ENCODE peak calls at places on chromosomes 4 and X, in six cellular contexts. One of them, this sample, is unnamed.

GRCh38 chrX:122238801-122239200 is 945.3 kb upstream of the GRIA3 start:
- DNase-seq in activated CD4-positive, alpha-beta T cell treated with anti-CD3 and anti-CD28 coated beads for 1 hour: no peak
- DNase-seq in G401: no peak
- DNase-seq in SJSA1: no peak
- DNase-seq in brain microvascular endothelial cell: peak
- DNase-seq in H54: no peak
- DNase-seq in this sample: no peak

GRCh38 chr4:182799515-182800215 is 117.5 kb downstream of the DCTD start:
- DNase-seq in H54: no peak
- DNase-seq in G401: no peak
- DNase-seq in activated CD4-positive, alpha-beta T cell treated with anti-CD3 and anti-CD28 coated beads for 1 hour: no peak
- DNase-seq in SJSA1: no peak
- DNase-seq in brain microvascular endothelial cell: no peak
- DNase-seq in this sample: no peak

GRCh38 chr4:15778742-15779231 is 659 bp downstream of the CD38 start:
- DNase-seq in activated CD4-positive, alpha-beta T cell treated with anti-CD3 and anti-CD28 coated beads for 1 hour: no peak
- DNase-seq in G401: no peak
- DNase-seq in SJSA1: no peak
- DNase-seq in brain microvascular endothelial cell: peak
- DNase-seq in H54: no peak
- DNase-seq in this sample: peak

GRCh38 chrX:38965883-38966282 is 164.6 kb downstream of the MID1IP1 start:
- DNase-seq in G401: no peak
- DNase-seq in activated CD4-positive, alpha-beta T cell treated with anti-CD3 and anti-CD28 coated beads for 1 hour: no peak
- DNase-seq in SJSA1: no peak
- DNase-seq in brain microvascular endothelial cell: no peak
- DNase-seq in H54: no peak
- DNase-seq in this sample: no peak

GRCh38 chrX:18769812-18770573 is 62.5 kb downstream of the PPEF1 start:
- DNase-seq in H54: no peak
- DNase-seq in G401: no peak
- DNase-seq in SJSA1: no peak
- DNase-seq in brain microvascular endothelial cell: no peak
- DNase-seq in activated CD4-positive, alpha-beta T cell treated with anti-CD3 and anti-CD28 coated beads for 1 hour: no peak
- DNase-seq in this sample: no peak

GRCh38 chrX:137071596-137071995 is 37.8 kb upstream of the GPR101 start:
- DNase-seq in brain microvascular endothelial cell: no peak
- DNase-seq in SJSA1: no peak
- DNase-seq in activated CD4-positive, alpha-beta T cell treated with anti-CD3 and anti-CD28 coated beads for 1 hour: no peak
- DNase-seq in H54: no peak
- DNase-seq in G401: no peak
- DNase-seq in this sample: no peak

GRCh38 chr4:52560844-52561280 is 98.2 kb downstream of the USP46 start:
- DNase-seq in activated CD4-positive, alpha-beta T cell treated with anti-CD3 and anti-CD28 coated beads for 1 hour: no peak
- DNase-seq in SJSA1: no peak
- DNase-seq in brain microvascular endothelial cell: peak
- DNase-seq in H54: no peak
- DNase-seq in G401: no peak
- DNase-seq in this sample: no peak

GRCh38 chrX:140141444-140142029 is 176.2 kb upstream of the CXorf66 start:
- DNase-seq in activated CD4-positive, alpha-beta T cell treated with anti-CD3 and anti-CD28 coated beads for 1 hour: no peak
- DNase-seq in SJSA1: no peak
- DNase-seq in G401: peak
- DNase-seq in H54: peak
- DNase-seq in brain microvascular endothelial cell: peak
- DNase-seq in this sample: no peak

GRCh38 chr4:80072607-80073361 is at the start of gene ANTXR2:
- DNase-seq in SJSA1: peak
- DNase-seq in brain microvascular endothelial cell: peak
- DNase-seq in G401: no peak
- DNase-seq in H54: peak
- DNase-seq in activated CD4-positive, alpha-beta T cell treated with anti-CD3 and anti-CD28 coated beads for 1 hour: peak
- DNase-seq in this sample: peak

GRCh38 chr4:1476140-1476513 is 69.9 kb upstream of the NKX1-1 start:
- DNase-seq in G401: no peak
- DNase-seq in brain microvascular endothelial cell: no peak
- DNase-seq in H54: no peak
- DNase-seq in activated CD4-positive, alpha-beta T cell treated with anti-CD3 and anti-CD28 coated beads for 1 hour: no peak
- DNase-seq in SJSA1: no peak
- DNase-seq in this sample: no peak

GRCh38 chrX:118022803-118023202 is 93.8 kb downstream of the KLHL13 start:
- DNase-seq in H54: no peak
- DNase-seq in SJSA1: no peak
- DNase-seq in brain microvascular endothelial cell: no peak
- DNase-seq in G401: no peak
- DNase-seq in activated CD4-positive, alpha-beta T cell treated with anti-CD3 and anti-CD28 coated beads for 1 hour: no peak
- DNase-seq in this sample: no peak

GRCh38 chrX:154541896-154542722 is 4.5 kb downstream of the G6PD start:
- DNase-seq in activated CD4-positive, alpha-beta T cell treated with anti-CD3 and anti-CD28 coated beads for 1 hour: no peak
- DNase-seq in brain microvascular endothelial cell: peak
- DNase-seq in H54: peak
- DNase-seq in G401: peak
- DNase-seq in SJSA1: peak
- DNase-seq in this sample: no peak

GRCh38 chrX:135432881-135433521 is 11.3 kb downstream of the SMIM10L2A start:
- DNase-seq in SJSA1: no peak
- DNase-seq in G401: no peak
- DNase-seq in brain microvascular endothelial cell: no peak
- DNase-seq in H54: no peak
- DNase-seq in activated CD4-positive, alpha-beta T cell treated with anti-CD3 and anti-CD28 coated beads for 1 hour: no peak
- DNase-seq in this sample: no peak

GRCh38 chrX:2351321-2351720 is 149.5 kb downstream of the DHRSX start:
- DNase-seq in G401: no peak
- DNase-seq in SJSA1: peak
- DNase-seq in brain microvascular endothelial cell: peak
- DNase-seq in activated CD4-positive, alpha-beta T cell treated with anti-CD3 and anti-CD28 coated beads for 1 hour: no peak
- DNase-seq in H54: peak
- DNase-seq in this sample: no peak

GRCh38 chr4:16079046-16079445 is 4.8 kb downstream of the PROM1 start:
- DNase-seq in H54: no peak
- DNase-seq in SJSA1: no peak
- DNase-seq in activated CD4-positive, alpha-beta T cell treated with anti-CD3 and anti-CD28 coated beads for 1 hour: no peak
- DNase-seq in brain microvascular endothelial cell: no peak
- DNase-seq in G401: no peak
- DNase-seq in this sample: no peak

GRCh38 chr4:1246901-1247810 is 1.8 kb downstream of the CTBP1 start:
- DNase-seq in H54: no peak
- DNase-seq in SJSA1: no peak
- DNase-seq in brain microvascular endothelial cell: no peak
- DNase-seq in G401: no peak
- DNase-seq in activated CD4-positive, alpha-beta T cell treated with anti-CD3 and anti-CD28 coated beads for 1 hour: peak
- DNase-seq in this sample: peak

GRCh38 chr4:73682508-73682907 is 57.9 kb upstream of the CXCL8 start:
- DNase-seq in brain microvascular endothelial cell: no peak
- DNase-seq in H54: no peak
- DNase-seq in activated CD4-positive, alpha-beta T cell treated with anti-CD3 and anti-CD28 coated beads for 1 hour: no peak
- DNase-seq in SJSA1: no peak
- DNase-seq in G401: no peak
- DNase-seq in this sample: no peak

GRCh38 chr4:38411092-38411491 is 252.9 kb upstream of the KLF3 start:
- DNase-seq in brain microvascular endothelial cell: peak
- DNase-seq in G401: no peak
- DNase-seq in H54: no peak
- DNase-seq in activated CD4-positive, alpha-beta T cell treated with anti-CD3 and anti-CD28 coated beads for 1 hour: no peak
- DNase-seq in SJSA1: no peak
- DNase-seq in this sample: peak

GRCh38 chrX:24833695-24834094 is 140.0 kb downstream of the POLA1 start:
- DNase-seq in H54: no peak
- DNase-seq in SJSA1: no peak
- DNase-seq in activated CD4-positive, alpha-beta T cell treated with anti-CD3 and anti-CD28 coated beads for 1 hour: no peak
- DNase-seq in G401: no peak
- DNase-seq in brain microvascular endothelial cell: no peak
- DNase-seq in this sample: no peak

GRCh38 chr4:165207431-165208321 is at the start of gene KLHL2:
- DNase-seq in H54: peak
- DNase-seq in SJSA1: peak
- DNase-seq in brain microvascular endothelial cell: peak
- DNase-seq in activated CD4-positive, alpha-beta T cell treated with anti-CD3 and anti-CD28 coated beads for 1 hour: peak
- DNase-seq in G401: peak
- DNase-seq in this sample: peak

GRCh38 chrX:107589243-107589642 is 39.1 kb upstream of the PRPS1 start:
- DNase-seq in activated CD4-positive, alpha-beta T cell treated with anti-CD3 and anti-CD28 coated beads for 1 hour: no peak
- DNase-seq in brain microvascular endothelial cell: no peak
- DNase-seq in H54: no peak
- DNase-seq in SJSA1: no peak
- DNase-seq in G401: no peak
- DNase-seq in this sample: no peak

GRCh38 chr4:173489514-173489913 is 40.5 kb downstream of the HAND2 start:
- DNase-seq in SJSA1: no peak
- DNase-seq in G401: no peak
- DNase-seq in activated CD4-positive, alpha-beta T cell treated with anti-CD3 and anti-CD28 coated beads for 1 hour: no peak
- DNase-seq in brain microvascular endothelial cell: no peak
- DNase-seq in H54: no peak
- DNase-seq in this sample: no peak

GRCh38 chrX:50877310-50877709 is 33.2 kb upstream of the BMP15 start:
- DNase-seq in SJSA1: no peak
- DNase-seq in brain microvascular endothelial cell: no peak
- DNase-seq in activated CD4-positive, alpha-beta T cell treated with anti-CD3 and anti-CD28 coated beads for 1 hour: no peak
- DNase-seq in G401: no peak
- DNase-seq in H54: no peak
- DNase-seq in this sample: no peak

GRCh38 chr4:7725951-7726350 is 213.7 kb downstream of the AFAP1 start:
- DNase-seq in brain microvascular endothelial cell: no peak
- DNase-seq in activated CD4-positive, alpha-beta T cell treated with anti-CD3 and anti-CD28 coated beads for 1 hour: no peak
- DNase-seq in H54: peak
- DNase-seq in SJSA1: no peak
- DNase-seq in G401: no peak
- DNase-seq in this sample: no peak

GRCh38 chr4:151768835-151769234 is 8.0 kb upstream of the GATB start:
- DNase-seq in G401: no peak
- DNase-seq in activated CD4-positive, alpha-beta T cell treated with anti-CD3 and anti-CD28 coated beads for 1 hour: no peak
- DNase-seq in H54: no peak
- DNase-seq in SJSA1: no peak
- DNase-seq in brain microvascular endothelial cell: no peak
- DNase-seq in this sample: no peak

GRCh38 chrX:54427837-54428424 is 12.3 kb upstream of the TSR2 start:
- DNase-seq in activated CD4-positive, alpha-beta T cell treated with anti-CD3 and anti-CD28 coated beads for 1 hour: no peak
- DNase-seq in SJSA1: no peak
- DNase-seq in brain microvascular endothelial cell: no peak
- DNase-seq in G401: no peak
- DNase-seq in H54: no peak
- DNase-seq in this sample: no peak

GRCh38 chrX:44842555-44843317 is 1.1 kb upstream of the DUSP21 start:
- DNase-seq in brain microvascular endothelial cell: no peak
- DNase-seq in SJSA1: no peak
- DNase-seq in H54: no peak
- DNase-seq in G401: no peak
- DNase-seq in activated CD4-positive, alpha-beta T cell treated with anti-CD3 and anti-CD28 coated beads for 1 hour: no peak
- DNase-seq in this sample: no peak